ENCODE peak calls at places on chromosomes 6 and 20, in five cellular contexts. W is T-helper 17 cell, E is HEK293T, H is KBM-7, L is body of pancreas. C is an unnamed sample.

GRCh38 chr20:11847827-11848226 is 69.9 kb upstream of the BTBD3 start:
- DNase-seq in W (no peak), E (no peak), H (no peak), L (no peak), C (no peak)

GRCh38 chr6:16487953-16488674 is 249.7 kb downstream of the GMPR start:
- DNase-seq in W (no peak), E (no peak), H (no peak), L (no peak), C (no peak)

GRCh38 chr20:43102394-43102793 is 87.3 kb downstream of the PTPRT start:
- DNase-seq in W (no peak), E (peak; percentile 26), H (no peak), L (no peak), C (peak; percentile 18)

GRCh38 chr6:32980488-32981038 is 12.2 kb downstream of the BRD2 start:
- DNase-seq in W (no peak), E (no peak), H (no peak), L (no peak), C (peak; percentile 50)

GRCh38 chr6:93858213-93858612 is 438.9 kb upstream of the EPHA7 start:
- DNase-seq in W (no peak), E (no peak), H (no peak), L (no peak), C (no peak)

GRCh38 chr6:296151-297122 is 4.2 kb downstream of the DUSP22 start:
- DNase-seq in W (no peak), E (no peak), H (peak; percentile 74), L (no peak), C (no peak)

GRCh38 chr20:23048283-23049200 is 930 bp downstream of the THBD start:
- DNase-seq in W (peak; percentile 14), E (peak; percentile 64), H (peak; percentile 73), L (peak; percentile 51), C (peak; percentile 75)

GRCh38 chr6:52233975-52234823 is 10.1 kb downstream of the IL17F start:
- DNase-seq in W (no peak), E (peak; percentile 83), H (peak; percentile 49), L (peak; percentile 53), C (peak; percentile 89)

GRCh38 chr20:25553819-25554296 is 31.5 kb downstream of the NINL start:
- DNase-seq in W (no peak), E (no peak), H (no peak), L (no peak), C (peak; percentile 53)

GRCh38 chr6:21271431-21272155 is 322.0 kb upstream of the SOX4 start:
- DNase-seq in W (no peak), E (no peak), H (no peak), L (no peak), C (no peak)